ENCODE peak calls at places on chromosomes 1 and 21, in nine cellular contexts. B, G, K, D, C, H, L, U and S are unnamed samples.
A peak's percentile ranks its signal among the peaks of the same experiment; 100 is the strongest.

GRCh38 chr1:225049594-225049993 is 120.1 kb downstream of the DNAH14 start:
- DNase-seq in G (no peak), B (no peak), K (no peak), H (no peak), U (no peak), C (no peak), D (no peak), L (no peak), S (no peak)

GRCh38 chr1:174068000-174068399 is 45.8 kb upstream of the RC3H1 start:
- DNase-seq in D (no peak), L (peak; percentile 36), B (no peak), K (peak; percentile 61), C (no peak), H (no peak), U (no peak), G (no peak), S (no peak)

GRCh38 chr1:147504801-147505303 is 36.4 kb upstream of the BCL9 start:
- DNase-seq in G (no peak), U (peak; percentile 65), C (no peak), D (no peak), L (peak; percentile 5), H (peak; percentile 61), B (peak; percentile 85), K (no peak), S (no peak)

GRCh38 chr1:89540406-89540970 is 15.9 kb downstream of the LRRC8B start:
- DNase-seq in L (no peak), G (no peak), B (no peak), U (peak; percentile 44), C (no peak), H (no peak), D (no peak), K (no peak), S (no peak)

GRCh38 chr1:226690460-226690982 is 48.6 kb downstream of the ITPKB start:
- DNase-seq in U (no peak), B (no peak), K (no peak), L (no peak), C (no peak), H (no peak), G (no peak), D (no peak), S (no peak)

GRCh38 chr1:56331892-56332567 is 247.3 kb downstream of the PLPP3 start:
- DNase-seq in H (no peak), G (no peak), B (no peak), D (no peak), L (no peak), C (no peak), U (no peak), K (no peak), S (no peak)

GRCh38 chr1:169460193-169460833 is 25.4 kb downstream of the SLC19A2 start:
- DNase-seq in G (peak; percentile 24), H (no peak), B (peak; percentile 56), U (no peak), L (no peak), C (no peak), K (no peak), D (no peak), S (no peak)

GRCh38 chr21:41068411-41069304 is 99.3 kb upstream of the BACE2 start:
- DNase-seq in D (peak; percentile 80), G (peak; percentile 68), U (peak; percentile 88), C (peak; percentile 36), H (peak; percentile 88), L (peak; percentile 71), K (peak; percentile 42), B (peak; percentile 94), S (peak; percentile 84)

GRCh38 chr1:59971464-59971911 is 44.9 kb upstream of the CYP2J2 start:
- DNase-seq in G (no peak), C (peak; percentile 33), U (peak; percentile 82), L (peak; percentile 63), K (peak; percentile 56), H (peak; percentile 76), B (peak; percentile 79), D (peak; percentile 66), S (peak; percentile 75)

GRCh38 chr1:243731301-243731891 is 118.6 kb downstream of the AKT3 start:
- DNase-seq in B (no peak), H (no peak), G (no peak), K (no peak), C (no peak), U (no peak), D (peak; percentile 88), L (no peak), S (no peak)

GRCh38 chr1:3530931-3531818 is 76.7 kb downstream of the ARHGEF16 start:
- DNase-seq in B (peak; percentile 88), K (no peak), L (peak; percentile 73), C (peak; percentile 8), H (peak; percentile 13), D (no peak), G (peak; percentile 53), U (peak; percentile 70), S (peak; percentile 81)

GRCh38 chr1:187476671-187477070 is 647.9 kb downstream of the PLA2G4A start:
- DNase-seq in G (no peak), D (no peak), H (peak; percentile 9), L (peak; percentile 23), K (peak; percentile 29), U (peak; percentile 63), B (no peak), C (peak; percentile 4), S (peak; percentile 64)

GRCh38 chr1:117582341-117582902 is 23.4 kb upstream of the TENT5C start:
- DNase-seq in B (no peak), G (no peak), C (no peak), D (no peak), U (no peak), H (no peak), L (no peak), K (no peak), S (no peak)

GRCh38 chr1:41498809-41499208 is 14.3 kb upstream of the EDN2 start:
- DNase-seq in G (no peak), H (no peak), D (no peak), U (no peak), B (no peak), C (no peak), L (no peak), K (no peak), S (no peak)

GRCh38 chr1:4408380-4408779 is 246.0 kb upstream of the AJAP1 start:
- DNase-seq in H (no peak), K (no peak), B (no peak), D (no peak), G (no peak), C (no peak), U (no peak), L (no peak), S (no peak)

GRCh38 chr1:28194326-28195035 is 18.0 kb upstream of the PTAFR start:
- DNase-seq in B (no peak), L (no peak), K (no peak), U (peak; percentile 17), C (no peak), H (no peak), D (no peak), G (no peak), S (no peak)

GRCh38 chr1:213032651-213033050 is 17.0 kb upstream of the ANGEL2 start:
- DNase-seq in K (no peak), H (no peak), D (no peak), C (no peak), U (peak; percentile 20), G (no peak), B (no peak), L (no peak), S (no peak)

GRCh38 chr21:35274923-35275322 is 225.8 kb upstream of the RUNX1 start:
- DNase-seq in G (no peak), B (no peak), H (no peak), D (no peak), L (no peak), K (no peak), C (no peak), U (no peak), S (no peak)

GRCh38 chr1:48777219-48777895 is 666 bp upstream of the BEND5 start:
- DNase-seq in B (no peak), D (no peak), L (no peak), C (no peak), K (no peak), G (no peak), U (peak; percentile 58), H (no peak), S (no peak)

GRCh38 chr1:62245201-62245600 is 50.6 kb downstream of the L1TD1 start:
- DNase-seq in K (no peak), U (peak; percentile 28), L (no peak), B (no peak), C (no peak), H (no peak), D (no peak), G (no peak), S (no peak)

GRCh38 chr1:90579212-90579802 is 137.8 kb downstream of the BARHL2 start:
- DNase-seq in B (no peak), G (no peak), D (peak; percentile 47), U (peak; percentile 81), L (peak; percentile 53), C (peak; percentile 12), K (peak; percentile 66), H (peak; percentile 40), S (peak; percentile 84)

GRCh38 chr21:37877171-37877570 is 39.1 kb downstream of the KCNJ6 start:
- DNase-seq in L (no peak), G (no peak), C (no peak), D (no peak), B (no peak), H (no peak), U (no peak), K (no peak), S (no peak)

GRCh38 chr1:153643825-153644224 is 10.0 kb downstream of the CHTOP start:
- DNase-seq in K (no peak), C (no peak), B (no peak), H (no peak), D (no peak), L (no peak), U (no peak), G (no peak), S (no peak)

GRCh38 chr1:151976868-151977267 is 16.8 kb downstream of the S100A10 start:
- DNase-seq in H (no peak), D (no peak), G (no peak), U (peak; percentile 30), B (no peak), C (no peak), L (peak; percentile 39), K (no peak), S (no peak)

GRCh38 chr1:215497516-215497915 is 69.6 kb upstream of the KCTD3 start:
- DNase-seq in H (no peak), L (no peak), B (no peak), G (no peak), U (peak; percentile 67), K (no peak), C (no peak), D (no peak), S (no peak)

GRCh38 chr1:157370698-157371097 is 181.6 kb downstream of the FCRL5 start:
- DNase-seq in L (no peak), K (no peak), D (no peak), C (no peak), H (no peak), G (no peak), U (no peak), B (no peak), S (no peak)

GRCh38 chr1:2967881-2968280 is 53.4 kb upstream of the ACTRT2 start:
- DNase-seq in H (no peak), U (no peak), C (no peak), L (no peak), B (no peak), D (no peak), K (no peak), G (no peak), S (no peak)

GRCh38 chr1:198620951-198621824 is 17.7 kb upstream of the PTPRC start:
- DNase-seq in B (no peak), L (peak; percentile 34), K (peak; percentile 97), U (no peak), H (no peak), C (no peak), D (peak; percentile 19), G (peak; percentile 67), S (peak; percentile 97)